ENCODE peak calls at places on chromosome 6, in five cellular contexts. C is choroid plexus epithelial cell; S is GM12865; F is CD8-positive, alpha-beta memory T cell; V is uterus. B is an unnamed sample.

GRCh38 chr6:4853349-4853748 is 77.1 kb downstream of the CDYL start:
- DNase-seq in C (no peak), V (no peak), S (no peak), F (no peak), B (no peak)

GRCh38 chr6:2800552-2801316 is 35.5 kb downstream of the WRNIP1 start:
- DNase-seq in F (no peak), C (no peak), V (no peak), S (no peak), B (no peak)

GRCh38 chr6:4608361-4609115 is 167.7 kb upstream of the CDYL start:
- DNase-seq in V (no peak), S (no peak), F (no peak), C (no peak), B (no peak)

GRCh38 chr6:18022398-18023231 is 35.2 kb upstream of the KIF13A start:
- DNase-seq in C (peak; percentile 66), F (no peak), V (no peak), S (no peak), B (peak; percentile 59)

GRCh38 chr6:21738180-21739094 is 144.9 kb downstream of the SOX4 start:
- DNase-seq in V (no peak), F (no peak), C (no peak), S (no peak), B (peak; percentile 75)

GRCh38 chr6:113486172-113486571 is 371.0 kb upstream of the MARCKS start:
- DNase-seq in V (no peak), S (no peak), F (no peak), C (no peak), B (peak; percentile 31)

GRCh38 chr6:168219167-168219566 is 100.4 kb downstream of the DACT2 start:
- DNase-seq in C (peak; percentile 62), S (no peak), F (no peak), V (no peak), B (no peak)

GRCh38 chr6:108707328-108707976 is 140.8 kb upstream of the ARMC2 start:
- DNase-seq in V (no peak), F (no peak), C (peak; percentile 93), S (no peak), B (no peak)

GRCh38 chr6:27592107-27592480 is 119.2 kb upstream of the ZNF184 start:
- DNase-seq in V (no peak), C (peak; percentile 22), S (peak; percentile 43), F (no peak), B (peak; percentile 43)
- H3K4me3 ChIP-seq in V (no peak overlapping the region), C (peak overlapping the region; percentile 34), S (peak overlapping the region; percentile 59), F (no peak overlapping the region), B (peak overlapping the region; percentile 31)

GRCh38 chr6:122400467-122401089 is 1.1 kb downstream of the HSF2 start:
- DNase-seq in S (peak; percentile 5), F (no peak), C (no peak), V (no peak), B (peak; percentile 5)
- H3K4me3 ChIP-seq in S (peak overlapping the region; percentile 86), F (peak overlapping the region; percentile 89), C (peak overlapping the region; percentile 94), V (peak overlapping the region; percentile 75), B (peak overlapping the region; percentile 100)

GRCh38 chr6:110548124-110548847 is 71.9 kb upstream of the SLC22A16 start:
- DNase-seq in S (no peak), F (no peak), C (no peak), V (no peak), B (no peak)
- H3K4me3 ChIP-seq in S (no peak overlapping the region), F (no peak overlapping the region), C (no peak overlapping the region), V (no peak overlapping the region), B (no peak overlapping the region)

DNA sequence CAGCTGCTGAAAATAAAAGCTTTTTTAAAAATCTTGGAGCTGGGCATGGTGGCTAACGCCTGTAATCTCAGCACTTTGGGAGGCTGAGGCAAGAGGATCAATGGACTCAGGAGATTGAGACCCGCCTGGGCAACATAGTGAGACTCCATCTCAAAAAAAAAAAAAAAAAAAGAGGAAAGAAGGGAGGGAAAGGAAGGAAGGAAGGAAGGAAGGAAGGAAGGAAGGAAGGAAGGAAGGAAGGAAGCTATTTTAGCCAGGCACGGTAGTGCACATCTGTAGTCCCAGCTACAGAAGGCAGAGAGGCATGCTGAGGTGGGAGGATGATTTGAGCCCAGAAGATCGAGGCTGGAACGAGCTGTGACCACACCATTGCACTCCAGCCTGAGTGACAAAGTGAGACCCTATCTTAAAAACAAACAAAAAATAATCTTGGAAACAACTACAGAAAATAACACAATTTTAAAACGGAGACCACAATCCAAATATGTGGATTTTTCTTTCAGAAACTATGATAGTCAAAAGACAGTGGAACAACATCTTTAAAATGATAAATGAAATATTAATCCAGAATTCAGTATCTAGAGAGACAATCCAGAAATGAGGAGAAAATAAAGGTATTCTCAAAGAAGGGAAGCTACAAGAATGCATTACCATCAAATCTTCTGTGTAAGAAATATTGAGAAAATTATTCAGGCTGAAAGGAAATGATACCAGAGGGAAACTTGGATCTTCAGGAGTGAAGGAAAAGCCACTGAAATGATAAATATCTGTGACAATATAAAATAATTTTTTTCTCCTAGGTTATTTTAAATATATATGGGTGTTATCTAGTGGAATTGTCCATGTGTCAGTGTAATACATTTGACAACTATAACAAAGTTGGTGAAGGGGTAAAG is 182.0 kb downstream of the GPX5 start:
- DNase-seq in V (no peak), C (no peak), S (no peak), F (no peak), B (no peak)
- H3K4me3 ChIP-seq in V (no peak overlapping the region), C (no peak overlapping the region), S (no peak overlapping the region), F (no peak overlapping the region), B (no peak overlapping the region)

GRCh38 chr6:124964084-124964763 is 2.0 kb downstream of the RNF217 start:
- DNase-seq in F (no peak), S (no peak), V (peak; percentile 68), C (peak; percentile 63), B (peak; percentile 22)

GRCh38 chr6:124961468-124961783 is 811 bp upstream of the RNF217 start:
- DNase-seq in S (no peak), C (no peak), F (no peak), V (no peak), B (no peak)

GRCh38 chr6:124961784-124962611 is at the start of gene RNF217:
- DNase-seq in C (peak; percentile 79), S (no peak), F (no peak), V (peak; percentile 73), B (peak; percentile 49)

GRCh38 chr6:124963416-124964083 is 1.3 kb downstream of the RNF217 start:
- DNase-seq in F (no peak), S (no peak), C (peak; percentile 66), V (no peak), B (peak; percentile 83)

DNA sequence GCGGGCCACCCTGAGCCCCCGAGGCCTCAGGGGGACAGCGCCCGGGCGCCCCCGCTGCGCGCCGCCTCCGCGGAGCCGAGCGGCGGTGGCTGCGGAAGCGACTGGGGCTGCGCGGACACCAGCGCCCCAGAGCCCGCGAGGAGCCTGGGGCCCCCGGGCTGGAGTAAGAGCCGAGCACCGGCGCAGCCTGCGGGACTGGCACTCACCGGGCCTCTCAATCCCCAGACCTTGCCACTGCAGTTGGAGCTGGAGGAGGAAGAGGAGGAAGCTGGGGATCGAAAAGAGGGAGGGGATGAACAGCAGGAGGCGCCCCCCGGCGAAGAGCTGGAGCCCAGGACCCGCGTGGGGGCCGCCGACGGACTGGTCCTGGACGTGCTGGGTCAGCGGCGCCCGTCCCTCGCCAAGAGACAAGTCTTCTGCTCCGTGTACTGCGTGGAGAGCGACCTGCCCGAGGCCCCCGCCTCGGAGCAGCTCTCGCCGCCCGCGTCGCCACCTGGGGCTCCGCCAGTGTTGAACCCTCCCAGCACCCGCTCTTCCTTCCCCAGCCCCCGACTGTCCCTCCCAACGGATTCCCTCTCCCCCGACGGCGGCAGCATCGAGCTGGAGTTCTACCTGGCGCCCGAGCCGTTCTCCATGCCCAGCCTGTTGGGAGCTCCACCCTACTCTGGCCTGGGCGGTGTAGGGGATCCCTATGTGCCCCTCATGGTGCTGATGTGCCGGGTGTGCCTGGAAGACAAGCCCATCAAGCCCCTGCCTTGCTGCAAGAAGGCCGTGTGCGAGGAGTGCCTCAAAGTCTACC is 579 bp downstream of the RNF217 start:
- DNase-seq in S (no peak), F (no peak), V (peak; percentile 41), C (no peak), B (no peak)
- H3K4me3 ChIP-seq in S (no peak overlapping the region), F (no peak overlapping the region), V (peak overlapping the region; percentile 75), C (peak overlapping the region; percentile 79), B (peak overlapping the region; percentile 65)

GRCh38 chr6:25872804-25873203 is 1.2 kb downstream of the SLC17A3 start:
- DNase-seq in F (peak; percentile 1), V (no peak), C (no peak), S (no peak), B (no peak)
- H3K4me3 ChIP-seq in F (no peak overlapping the region), V (no peak overlapping the region), C (no peak overlapping the region), S (no peak overlapping the region), B (no peak overlapping the region)

GRCh38 chr6:32847795-32848194 is 3.9 kb upstream of the PSMB8 start:
- DNase-seq in S (no peak), V (no peak), F (no peak), C (no peak), B (no peak)
- H3K4me3 ChIP-seq in S (no peak overlapping the region), V (no peak overlapping the region), F (peak overlapping the region; percentile 6), C (no peak overlapping the region), B (no peak overlapping the region)

DNA sequence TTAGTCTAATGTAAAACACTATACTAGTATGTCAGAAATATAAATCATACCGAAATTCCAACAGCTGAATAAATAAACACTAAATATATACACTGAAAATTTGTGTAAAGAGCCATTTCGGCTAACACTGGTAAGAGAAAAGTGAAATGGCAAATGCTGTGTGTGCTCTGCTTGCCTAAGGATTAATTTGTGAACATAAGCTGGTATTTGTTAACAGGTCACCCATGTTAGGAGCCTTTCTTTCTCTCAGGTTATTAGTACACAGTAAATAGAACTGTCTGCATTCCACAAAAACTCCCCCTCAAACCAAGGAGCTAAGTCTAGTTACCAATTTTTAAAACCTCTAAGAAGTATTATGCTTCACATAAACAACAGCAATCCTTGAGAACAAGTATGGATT is 27.0 kb downstream of the ELOVL5 start:
- DNase-seq in C (peak; percentile 26), F (no peak), S (no peak), V (no peak), B (no peak)
- H3K4me3 ChIP-seq in C (no peak overlapping the region), F (no peak overlapping the region), S (no peak overlapping the region), V (no peak overlapping the region), B (no peak overlapping the region)

B was measured in bronchial epithelial cell.